ENCODE peak calls at places on chromosomes 4 and X, in five cellular contexts. H is left lung, J is left ventricle myocardium inferior, G is mucosa of descending colon, S is tibial nerve. V is an unnamed sample. For H3K9me3 and H3K4me1, the result is how much of the 10 kb centered on the place peaks cover.

GRCh38 chr4:147103403-147103946 is 157.8 kb upstream of the TTC29 start:
- DNase-seq in H (no peak), J (no peak), G (no peak), S (peak), V (no peak)

GRCh38 chr4:7358100-7358735 is 76.5 kb downstream of the PSAPL1 start:
- DNase-seq in H (peak), J (peak), G (no peak), S (no peak), V (no peak)

GRCh38 chr4:183443609-183444148 is 757 bp upstream of the CDKN2AIP start:
- DNase-seq in H (no peak), J (no peak), G (no peak), S (no peak), V (peak)

GRCh38 chr4:88843067-88843723 is 145.6 kb upstream of the NAP1L5 start:
- DNase-seq in H (no peak), J (no peak), G (no peak), S (no peak), V (no peak)

GRCh38 chrX:77962068-77962902 is 7.2 kb downstream of the PGAM4 start:
- DNase-seq in H (no peak), J (no peak), G (no peak), S (no peak), V (peak)

GRCh38 chr4:174999407-174999806 is 81.2 kb downstream of the ADAM29 start:
- DNase-seq in H (no peak), J (no peak), G (no peak), S (no peak), V (no peak)

GRCh38 chrX:13341491-13342101 is 21.7 kb upstream of the ATXN3L start:
- DNase-seq in H (no peak), J (no peak), G (no peak), S (no peak), V (no peak)

GRCh38 chr4:33512397-33512796 is 2731.9 kb downstream of the ARAP2 start:
- DNase-seq in H (no peak), J (no peak), G (no peak), S (peak), V (no peak)

GRCh38 chr4:25818293-25819240 is 44.2 kb downstream of the SEL1L3 start:
- DNase-seq in H (no peak), J (no peak), G (no peak), S (no peak), V (no peak)

GRCh38 chrX:49171752-49172279 is at the start of gene PLP2:
- DNase-seq in H (no peak), J (peak), G (peak), S (no peak), V (peak)

GRCh38 chrX:138775501-138775900 is 64.0 kb upstream of the FGF13 start:
- DNase-seq in H (no peak), J (no peak), G (no peak), S (no peak), V (no peak)

GRCh38 chr4:109046549-109047171 is 255.8 kb downstream of the COL25A1 start:
- DNase-seq in H (no peak), J (no peak), G (no peak), S (peak), V (no peak)

GRCh38 chr4:103158760-103159159 is 39.4 kb downstream of the CENPE start:
- DNase-seq in H (no peak), J (no peak), G (no peak), S (no peak), V (no peak)

GRCh38 chr4:79611026-79611425 is 203.0 kb upstream of the GK2 start:
- DNase-seq in H (no peak), J (no peak), G (no peak), S (no peak), V (no peak)

GRCh38 chr4:158170691-158171455 is 2.0 kb downstream of the GASK1B start:
- DNase-seq in H (peak), J (peak), G (peak), S (peak), V (no peak)

GRCh38 chr4:93184093-93184492 is 644.5 kb upstream of the ATOH1 start:
- DNase-seq in H (no peak), J (no peak), G (no peak), S (no peak), V (no peak)

GRCh38 chr4:106971586-106971985 is 64.5 kb downstream of the DKK2 start:
- DNase-seq in H (no peak), J (no peak), G (no peak), S (no peak), V (no peak)

GRCh38 chr4:30416547-30416946 is 303.6 kb upstream of the PCDH7 start:
- DNase-seq in H (no peak), J (no peak), G (no peak), S (no peak), V (no peak)

GRCh38 chr4:21709031-21709430 is 239.5 kb downstream of the KCNIP4 start:
- DNase-seq in H (no peak), J (no peak), G (no peak), S (no peak), V (no peak)

GRCh38 chrX:16788477-16788876 is 2.2 kb downstream of the TXLNG start:
- DNase-seq in H (no peak), J (no peak), G (no peak), S (peak), V (no peak)
- H3K4me3 ChIP-seq in H (no peak), J (no peak), G (no peak), S (no peak), V (no peak)

GRCh38 chrX:2325076-2325784 is 175.5 kb downstream of the DHRSX start:
- DNase-seq in H (peak), J (peak), G (peak), S (no peak), V (peak)
- H3K9me3 ChIP-seq in H (under half), J (under half), G (under half), S (under half), V (under half)

GRCh38 chr4:94764069-94764468 is 6.3 kb downstream of the BMPR1B start:
- DNase-seq in H (no peak), J (no peak), G (no peak), S (no peak), V (no peak)
- H3K4me1 ChIP-seq in H (under half), J (under half), G (under half), S (half or more), V (under half)

GRCh38 chr4:53981573-53981972 is 82.8 kb downstream of the CHIC2 start:
- DNase-seq in H (no peak), J (no peak), G (no peak), S (no peak), V (no peak)
- H3K4me3 ChIP-seq in H (no peak), J (no peak), G (no peak), S (no peak), V (no peak)

DNA sequence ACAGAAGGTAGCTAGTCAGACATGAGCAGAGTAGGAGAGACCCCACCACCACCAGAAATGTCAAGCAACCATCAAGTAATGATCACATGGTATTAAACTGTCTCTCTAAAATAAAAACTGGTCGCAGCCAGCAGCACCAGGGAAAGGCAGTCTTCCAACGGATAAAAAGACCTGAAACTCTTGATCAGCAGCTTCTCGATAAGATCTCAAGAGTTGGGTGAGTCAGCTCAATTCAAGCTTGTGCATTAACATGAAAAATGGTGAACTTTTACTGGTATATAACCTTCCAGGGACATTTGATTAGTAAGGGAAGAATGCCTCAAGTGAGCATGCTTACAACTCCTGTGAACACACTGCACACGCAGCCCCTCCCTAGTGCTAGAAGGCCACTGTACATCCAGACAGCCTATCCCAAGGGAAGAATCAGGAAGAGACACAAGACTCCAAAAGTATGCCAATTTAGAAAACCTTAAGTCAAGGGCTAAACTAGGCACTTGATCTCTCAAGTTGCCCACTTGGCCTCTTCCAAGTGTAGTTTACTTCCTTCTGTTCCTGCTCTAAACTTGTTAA is 270.0 kb upstream of the GNPDA2 start:
- DNase-seq in H (no peak), J (no peak), G (no peak), S (no peak), V (no peak)
- H3K9me3 ChIP-seq in H (under half), J (under half), G (under half), S (under half), V (under half)

GRCh38 chr4:39062094-39062493 is at the start of gene KLHL5:
- DNase-seq in H (no peak), J (no peak), G (no peak), S (no peak), V (no peak)
- H3K4me1 ChIP-seq in H (under half), J (under half), G (under half), S (under half), V (under half)

V was measured in CD4-positive, alpha-beta memory T cell.